ENCODE peak calls at places on chromosomes 1 and 21, in eight cellular contexts. F is fibroblast of lung, V is astrocyte of the spinal cord, I is thyroid gland, D is IMR-90, C is heart left ventricle, T is lower leg skin, E is epithelial cell of esophagus. A is an unnamed sample.

GRCh38 chr21:41634858-41635257 is 126.9 kb upstream of the TMPRSS2 start:
- DNase-seq in T (no peak), E (peak), C (no peak), D (peak), I (no peak), V (peak), F (peak), A (no peak)

GRCh38 chr1:116881879-116882520 is 27.7 kb upstream of the PTGFRN start:
- DNase-seq in F (peak), E (peak), V (peak), C (peak), D (peak), I (no peak), T (peak), A (peak)

GRCh38 chr1:208093754-208094719 is 150.1 kb downstream of the PLXNA2 start:
- DNase-seq in F (peak), V (peak), C (peak), D (peak), I (peak), E (peak), T (peak), A (no peak)

GRCh38 chr1:151813271-151813977 is 8.2 kb upstream of the LINGO4 start:
- DNase-seq in D (no peak), E (no peak), C (peak), I (no peak), T (no peak), V (no peak), F (no peak), A (no peak)

GRCh38 chr1:181737056-181737455 is 253.7 kb downstream of the CACNA1E start:
- DNase-seq in I (no peak), E (peak), D (no peak), V (no peak), C (no peak), F (no peak), T (no peak), A (no peak)

GRCh38 chr1:224906340-224906739 is 23.1 kb upstream of the DNAH14 start:
- DNase-seq in D (no peak), C (no peak), E (no peak), F (no peak), T (no peak), I (no peak), V (no peak), A (no peak)

GRCh38 chr1:41314781-41315481 is 46.3 kb upstream of the FOXO6 start:
- DNase-seq in D (peak), F (peak), C (no peak), E (peak), V (no peak), T (no peak), I (no peak), A (no peak)

GRCh38 chr1:214124281-214124805 is 136.6 kb downstream of the PROX1 start:
- DNase-seq in D (no peak), I (no peak), E (no peak), T (no peak), V (no peak), F (no peak), C (no peak), A (no peak)

GRCh38 chr1:154963643-154964042 is 2.1 kb upstream of the PYGO2 start:
- DNase-seq in C (no peak), F (no peak), E (no peak), I (no peak), T (no peak), V (no peak), D (no peak), A (no peak)
- H3K4me3 ChIP-seq in C (no peak), F (no peak), E (no peak), I (no peak), T (no peak), V (no peak), D (no peak), A (no peak)

GRCh38 chr1:47930215-47930885 is 66.8 kb downstream of the TRABD2B start:
- DNase-seq in E (no peak), V (no peak), I (no peak), C (no peak), F (no peak), D (no peak), T (no peak), A (no peak)
- TF ChIP-seq CTCF in E (no peak), V (no peak), I (no peak), C (no peak), F (no peak), D (no peak), T (no peak), A (no peak)

GRCh38 chr1:11858968-11859871 is 475 bp upstream of the NPPB start:
- DNase-seq in E (peak), D (peak), V (peak), F (peak), C (peak), T (no peak), I (peak), A (no peak)
- H3K4me3 ChIP-seq in E (no peak), D (no peak), V (no peak), F (no peak), C (no peak), T (no peak), I (no peak), A (no peak)

GRCh38 chr1:222095606-222096475 is 354.0 kb upstream of the DUSP10 start:
- DNase-seq in I (peak), T (no peak), F (no peak), C (no peak), E (peak), V (no peak), D (no peak), A (no peak)

GRCh38 chr1:222097646-222098045 is 355.8 kb upstream of the DUSP10 start:
- DNase-seq in I (peak), C (no peak), E (peak), V (no peak), T (no peak), D (no peak), F (no peak), A (no peak)

GRCh38 chr1:222096883-222097282 is 355.0 kb upstream of the DUSP10 start:
- DNase-seq in I (no peak), E (peak), T (no peak), F (no peak), D (peak), V (no peak), C (no peak), A (no peak)

GRCh38 chr1:222098382-222098781 is 356.5 kb upstream of the DUSP10 start:
- DNase-seq in F (no peak), E (no peak), D (no peak), I (no peak), C (no peak), T (no peak), V (no peak), A (no peak)

GRCh38 chr1:222096476-222096772 is 354.5 kb upstream of the DUSP10 start:
- DNase-seq in T (no peak), C (no peak), D (no peak), E (no peak), I (no peak), V (no peak), F (no peak), A (no peak)
- TF ChIP-seq CTCF in T (no peak), C (no peak), D (no peak), E (no peak), I (no peak), V (no peak), F (no peak), A (no peak)

DNA sequence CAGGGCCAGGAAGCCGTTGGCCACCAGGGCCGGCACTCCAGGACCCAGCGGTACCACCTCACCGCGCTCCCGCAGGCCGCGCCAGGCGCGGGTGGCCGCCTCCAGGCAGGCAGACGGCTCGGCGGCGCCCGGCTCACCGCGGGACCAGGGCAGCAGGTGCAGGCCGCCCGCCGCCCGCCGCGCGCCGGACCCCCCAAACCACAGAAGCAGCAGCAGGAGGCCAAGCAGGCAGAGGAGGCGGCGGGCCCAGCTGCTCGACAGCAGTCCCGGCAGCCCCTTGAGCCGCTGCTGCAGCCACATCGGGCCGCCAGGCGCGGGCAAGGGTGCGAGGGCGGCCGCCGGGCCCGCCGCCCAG is 312 bp downstream of the KIAA2013 start:
- DNase-seq in T (no peak), V (no peak), F (no peak), E (no peak), C (no peak), I (no peak), D (no peak), A (no peak)
- H3K4me3 ChIP-seq in T (peak), V (peak), F (no peak), E (peak), C (peak), I (no peak), D (peak), A (peak)

GRCh38 chr1:226060976-226061792 is 1.3 kb upstream of the H3-3A start:
- DNase-seq in T (no peak), C (no peak), V (no peak), I (no peak), E (no peak), F (peak), D (no peak), A (no peak)

GRCh38 chr1:226064168-226064815 is 1.8 kb downstream of the H3-3A start:
- DNase-seq in T (no peak), E (peak), D (no peak), C (no peak), I (peak), V (peak), F (peak), A (no peak)

GRCh38 chr1:226063362-226064167 is 1.0 kb downstream of the H3-3A start:
- DNase-seq in I (peak), D (peak), V (peak), T (peak), F (peak), C (peak), E (peak), A (peak)

GRCh38 chr1:226061793-226062557 is 541 bp upstream of the H3-3A start:
- DNase-seq in T (peak), V (peak), C (peak), I (peak), E (peak), D (peak), F (peak), A (peak)

GRCh38 chr1:226062558-226063361 is at the start of gene H3-3A:
- DNase-seq in T (peak), C (peak), E (peak), V (peak), F (peak), I (peak), D (peak), A (peak)
- TF ChIP-seq CTCF in T (no peak), C (no peak), E (no peak), V (no peak), F (no peak), I (peak), D (no peak), A (no peak)

GRCh38 chr1:1205769-1206375 is 520 bp downstream of the TNFRSF18 start:
- DNase-seq in C (peak), F (no peak), D (no peak), E (no peak), T (no peak), I (no peak), V (no peak), A (no peak)
- H3K4me3 ChIP-seq in C (no peak), F (no peak), D (no peak), E (no peak), T (no peak), I (no peak), V (no peak), A (peak)

A was measured in coronary artery.